ENCODE peak calls at places on chromosomes 4 and X, in ten cellular contexts. Z is ovary; I is neural progenitor cell; G is BJ; J is spleen; U is SJSA1; O is adipocyte; S is cardiac muscle cell; N is colonic mucosa; Q is CD8-positive, alpha-beta memory T cell. H is an unnamed sample.

GRCh38 chr4:175776217-175776616 is 35.8 kb downstream of the GPM6A start:
- DNase-seq in N (no peak), O (no peak), S (no peak), I (no peak), J (no peak), U (no peak), Z (no peak), Q (no peak), G (no peak), H (no peak)

GRCh38 chr4:139833131-139833930 is 167.7 kb downstream of the MGST2 start:
- DNase-seq in I (no peak), G (no peak), S (no peak), Z (no peak), U (no peak), N (no peak), O (no peak), J (no peak), Q (no peak), H (no peak)

GRCh38 chrX:50609796-50610195 is 139.2 kb upstream of the DGKK start:
- DNase-seq in Q (no peak), N (no peak), J (no peak), U (no peak), G (no peak), S (no peak), Z (no peak), I (no peak), O (no peak), H (no peak)

GRCh38 chrX:96436105-96436504 is 248.5 kb upstream of the DIAPH2 start:
- DNase-seq in G (peak; percentile 28), O (peak; percentile 59), N (no peak), I (no peak), Q (no peak), J (no peak), Z (no peak), U (no peak), S (no peak), H (no peak)

GRCh38 chr4:7367361-7367760 is 67.4 kb downstream of the PSAPL1 start:
- DNase-seq in N (no peak), O (no peak), I (no peak), Z (no peak), J (peak; percentile 47), S (no peak), U (no peak), Q (no peak), G (no peak), H (no peak)

GRCh38 chr4:70994069-70994366 is 569 bp downstream of the DCK start:
- DNase-seq in U (peak; percentile 49), N (peak; percentile 46), Z (no peak), S (no peak), G (no peak), J (no peak), I (no peak), Q (no peak), O (no peak), H (peak; percentile 29)

GRCh38 chr4:40564004-40564403 is 65.7 kb downstream of the RBM47 start:
- DNase-seq in I (no peak), Z (no peak), Q (no peak), O (no peak), U (no peak), J (no peak), G (no peak), S (no peak), N (no peak), H (no peak)

GRCh38 chr4:148574502-148574901 is 132.3 kb upstream of the NR3C2 start:
- DNase-seq in O (peak; percentile 37), Z (no peak), Q (no peak), J (no peak), N (no peak), I (no peak), G (no peak), U (no peak), S (no peak), H (no peak)

GRCh38 chrX:117808413-117808812 is 308.2 kb downstream of the KLHL13 start:
- DNase-seq in S (no peak), I (peak; percentile 2), Z (no peak), Q (no peak), N (no peak), G (no peak), O (no peak), U (no peak), J (no peak), H (no peak)

GRCh38 chr4:177442623-177443155 is 452 bp upstream of the AGA start:
- DNase-seq in O (peak; percentile 23), S (no peak), Q (no peak), G (no peak), N (peak; percentile 25), J (no peak), Z (no peak), U (no peak), I (no peak), H (no peak)

GRCh38 chr4:84647307-84647884 is 64.5 kb downstream of the CDS1 start:
- DNase-seq in N (no peak), G (no peak), I (peak; percentile 41), S (no peak), U (no peak), Z (peak; percentile 50), Q (no peak), J (no peak), O (no peak), H (no peak)

GRCh38 chrX:100975212-100975611 is 5.7 kb downstream of the ARL13A start:
- DNase-seq in U (no peak), O (no peak), N (no peak), J (no peak), Q (no peak), Z (no peak), I (no peak), G (no peak), S (no peak), H (no peak)

GRCh38 chr4:38089961-38090360 is 129.8 kb downstream of the PTTG2 start:
- DNase-seq in U (no peak), S (no peak), I (no peak), O (no peak), G (no peak), Z (no peak), N (no peak), J (no peak), Q (no peak), H (no peak)
- H3K36me3 ChIP-seq in U (no peaks in the 10 kb centered on the region), S (no peaks in the 10 kb centered on the region), I (no peaks in the 10 kb centered on the region), O (no peaks in the 10 kb centered on the region), G (no peaks in the 10 kb centered on the region), Z (no peaks in the 10 kb centered on the region), N (no peaks in the 10 kb centered on the region), J (peaks cover 93% of the 10 kb centered on the region), Q (no peaks in the 10 kb centered on the region), H (peaks cover 8% of the 10 kb centered on the region)

GRCh38 chr4:2691952-2692435 is 64.1 kb downstream of the TNIP2 start:
- DNase-seq in Z (no peak), U (no peak), S (no peak), Q (no peak), G (no peak), O (no peak), N (no peak), I (no peak), J (no peak), H (no peak)

GRCh38 chr4:2689825-2690700 is 66.1 kb downstream of the TNIP2 start:
- DNase-seq in N (no peak), J (peak; percentile 90), Z (no peak), S (no peak), O (no peak), I (no peak), G (no peak), Q (peak; percentile 15), U (peak; percentile 76), H (no peak)

GRCh38 chr4:2689114-2689513 is 67.0 kb downstream of the TNIP2 start:
- DNase-seq in O (no peak), Q (no peak), G (no peak), N (no peak), J (no peak), Z (no peak), U (no peak), I (no peak), S (no peak), H (no peak)

GRCh38 chr4:2688697-2689096 is 67.4 kb downstream of the TNIP2 start:
- DNase-seq in U (no peak), G (no peak), N (no peak), J (no peak), Q (no peak), S (no peak), O (no peak), I (no peak), Z (no peak), H (no peak)

DNA sequence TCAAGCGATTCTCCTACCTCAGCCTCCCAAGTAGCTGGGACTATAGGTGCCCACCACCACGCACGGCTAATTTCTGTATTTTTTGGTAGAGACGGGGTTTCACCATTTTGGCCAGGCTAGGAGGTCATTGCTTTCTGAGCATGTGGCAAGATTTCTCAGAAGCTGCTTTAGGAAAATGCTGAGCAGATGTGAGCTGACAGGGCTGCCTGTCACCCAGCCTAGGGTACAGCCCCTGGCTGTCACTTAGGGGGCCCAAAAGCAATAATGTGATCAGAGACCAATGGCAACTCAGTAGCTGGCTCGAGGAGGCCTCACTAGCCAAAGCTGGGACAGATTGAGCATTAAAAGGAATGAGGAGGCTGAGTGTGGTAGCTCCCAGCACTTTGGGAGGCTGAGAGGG is 64.8 kb downstream of the TNIP2 start:
- DNase-seq in I (no peak), S (no peak), U (no peak), O (no peak), Z (no peak), J (no peak), G (no peak), N (no peak), Q (no peak), H (no peak)
- H3K36me3 ChIP-seq in I (no peaks in the 10 kb centered on the region), S (peaks cover 52% of the 10 kb centered on the region), U (peaks cover 28% of the 10 kb centered on the region), O (peaks cover 85% of the 10 kb centered on the region), Z (no peaks in the 10 kb centered on the region), J (peaks cover 100% of the 10 kb centered on the region), G (peaks cover 29% of the 10 kb centered on the region), N (peaks cover 8% of the 10 kb centered on the region), Q (peaks cover 52% of the 10 kb centered on the region), H (peaks cover 34% of the 10 kb centered on the region)

DNA sequence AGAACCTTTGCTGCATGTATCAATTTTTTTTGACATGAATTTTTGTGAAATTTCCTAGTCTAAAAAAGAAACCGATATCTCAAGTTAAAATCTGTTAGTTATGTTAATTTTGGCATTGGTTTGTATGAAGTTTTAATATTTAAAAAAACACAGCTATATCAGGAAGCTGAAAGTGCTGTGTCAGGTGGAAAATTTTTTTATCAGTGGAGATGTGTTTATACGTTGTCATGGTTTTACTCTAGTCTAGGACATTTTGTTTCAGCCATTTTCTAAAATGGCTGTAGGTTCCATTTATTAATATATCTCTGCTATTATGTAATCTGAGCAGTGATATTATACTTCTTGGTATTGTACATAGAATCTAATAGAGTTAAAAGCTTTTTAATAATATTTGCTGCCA is 34.2 kb downstream of the OCRL start:
- DNase-seq in N (no peak), J (no peak), G (no peak), Q (no peak), U (no peak), Z (no peak), O (no peak), I (no peak), S (no peak), H (no peak)
- H3K36me3 ChIP-seq in N (no peaks in the 10 kb centered on the region), J (peaks cover 33% of the 10 kb centered on the region), G (no peaks in the 10 kb centered on the region), Q (no peaks in the 10 kb centered on the region), U (peaks cover 8% of the 10 kb centered on the region), Z (no peaks in the 10 kb centered on the region), O (peaks cover 42% of the 10 kb centered on the region), I (peaks cover 7% of the 10 kb centered on the region), S (peaks cover 16% of the 10 kb centered on the region), H (peaks cover 5% of the 10 kb centered on the region)

DNA sequence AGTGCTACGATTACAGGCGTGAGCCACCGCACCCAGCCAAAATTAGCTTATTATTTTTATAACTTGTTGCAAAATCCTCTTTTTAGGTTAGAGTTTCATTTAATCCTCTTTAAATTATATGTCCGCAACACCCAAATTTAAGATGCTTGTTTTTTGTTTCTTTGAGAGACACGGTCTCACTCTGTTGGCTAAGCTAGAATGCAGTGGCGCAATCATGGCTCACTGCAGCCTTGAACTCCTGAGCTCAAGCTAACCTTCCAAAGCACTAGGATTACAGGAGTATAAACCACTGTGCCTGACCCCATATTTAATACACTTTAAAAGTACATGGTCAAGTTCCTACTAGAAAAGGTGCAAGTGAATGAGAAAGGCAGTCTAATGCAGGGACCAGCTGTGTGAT is 2.2 kb downstream of the RBBP7 start:
- DNase-seq in Q (no peak), S (no peak), I (no peak), O (peak; percentile 11), U (no peak), N (no peak), G (no peak), Z (peak; percentile 43), J (no peak), H (no peak)
- H3K36me3 ChIP-seq in Q (no peaks in the 10 kb centered on the region), S (peaks cover 6% of the 10 kb centered on the region), I (peaks cover 27% of the 10 kb centered on the region), O (peaks cover under 1% of the 10 kb centered on the region), U (peaks cover 35% of the 10 kb centered on the region), N (no peaks in the 10 kb centered on the region), G (no peaks in the 10 kb centered on the region), Z (no peaks in the 10 kb centered on the region), J (peaks cover 12% of the 10 kb centered on the region), H (no peaks in the 10 kb centered on the region)

H was measured in lung.